ENCODE peak calls at places on chromosomes 1 and 21, in four cellular contexts. L is neural crest cell, U is T-helper 17 cell, K is activated T-cell treated with anti-CD3 and anti-CD28 coated beads for 1 hour. W is an unnamed sample.

GRCh38 chr1:36934061-36934460 is 100.3 kb downstream of the GRIK3 start:
- DNase-seq in L (no peak), U (no peak), K (no peak), W (no peak)

GRCh38 chr21:16262109-16262508 is 532.3 kb downstream of the USP25 start:
- DNase-seq in L (no peak), U (no peak), K (no peak), W (no peak)

GRCh38 chr21:28294046-28294445 is 698.6 kb downstream of the LTN1 start:
- DNase-seq in L (no peak), U (no peak), K (no peak), W (no peak)

GRCh38 chr1:201575912-201576311 is 37.0 kb downstream of the NAV1 start:
- DNase-seq in L (no peak), U (no peak), K (no peak), W (no peak)

GRCh38 chr1:223363856-223364684 is at the start of gene SUSD4:
- DNase-seq in L (peak), U (peak), K (peak), W (peak)

GRCh38 chr1:206828061-206828460 is 37.4 kb upstream of the IL20 start:
- DNase-seq in L (no peak), U (no peak), K (no peak), W (no peak)

GRCh38 chr1:19121192-19121591 is 88.9 kb downstream of the UBR4 start:
- DNase-seq in L (no peak), U (no peak), K (no peak), W (no peak)

GRCh38 chr1:159473335-159473734 is 33.8 kb downstream of the OR10J1 start:
- DNase-seq in L (no peak), U (no peak), K (no peak), W (no peak)

GRCh38 chr21:29155118-29155932 is 24.9 kb downstream of the MAP3K7CL start:
- DNase-seq in L (peak), U (no peak), K (no peak), W (no peak)

GRCh38 chr1:161484613-161485012 is 20.6 kb upstream of the FCGR2A start:
- DNase-seq in L (no peak), U (no peak), K (no peak), W (no peak)

GRCh38 chr1:243842154-243842553 is 7.9 kb downstream of the AKT3 start:
- DNase-seq in L (no peak), U (no peak), K (no peak), W (no peak)

GRCh38 chr21:45639206-45640000 is 4.1 kb upstream of the PCBP3 start:
- DNase-seq in L (no peak), U (no peak), K (no peak), W (no peak)

GRCh38 chr1:107443027-107443426 is 302.2 kb downstream of the NTNG1 start:
- DNase-seq in L (no peak), U (no peak), K (no peak), W (no peak)

GRCh38 chr1:7456683-7457082 is 314.4 kb upstream of the VAMP3 start:
- DNase-seq in L (no peak), U (no peak), K (no peak), W (no peak)

GRCh38 chr1:8987881-8988617 is 38.2 kb downstream of the SLC2A7 start:
- DNase-seq in L (peak), U (peak), K (peak), W (no peak)

GRCh38 chr1:192763756-192764155 is 45.1 kb upstream of the RGS2 start:
- DNase-seq in L (no peak), U (no peak), K (no peak), W (no peak)